ENCODE peak calls at places on chromosome 13, in nine cellular contexts. One of them, this sample, is unnamed.
A peak's percentile ranks its signal among the peaks of the same experiment; 100 is the strongest.

GRCh38 chr13:78875792-78876580 is 217.0 kb upstream of the OBI1 start:
- DNase-seq in aorta: peak; percentile 35
- DNase-seq in esophagus muscularis mucosa: no peak
- DNase-seq in stomach: no peak
- DNase-seq in heart right ventricle: no peak
- DNase-seq in sigmoid colon: no peak
- DNase-seq in mesendoderm: peak; percentile 64
- DNase-seq in A549: no peak
- DNase-seq in thoracic aorta: no peak
- DNase-seq in this sample: no peak

GRCh38 chr13:20721454-20722357 is 18.2 kb downstream of the IL17D start:
- DNase-seq in aorta: peak; percentile 70
- DNase-seq in esophagus muscularis mucosa: no peak
- DNase-seq in stomach: peak; percentile 56
- DNase-seq in heart right ventricle: peak; percentile 64
- DNase-seq in sigmoid colon: no peak
- DNase-seq in mesendoderm: peak; percentile 66
- DNase-seq in A549: no peak
- DNase-seq in thoracic aorta: no peak
- DNase-seq in this sample: no peak

GRCh38 chr13:59671853-59672252 is 491.9 kb downstream of the DIAPH3 start:
- DNase-seq in aorta: no peak
- DNase-seq in esophagus muscularis mucosa: no peak
- DNase-seq in stomach: no peak
- DNase-seq in heart right ventricle: no peak
- DNase-seq in sigmoid colon: no peak
- DNase-seq in mesendoderm: no peak
- DNase-seq in A549: no peak
- DNase-seq in thoracic aorta: no peak
- DNase-seq in this sample: no peak

GRCh38 chr13:59346861-59347470 is 816.8 kb downstream of the DIAPH3 start:
- DNase-seq in aorta: no peak
- DNase-seq in esophagus muscularis mucosa: no peak
- DNase-seq in stomach: no peak
- DNase-seq in heart right ventricle: no peak
- DNase-seq in sigmoid colon: no peak
- DNase-seq in mesendoderm: peak; percentile 50
- DNase-seq in A549: no peak
- DNase-seq in thoracic aorta: no peak
- DNase-seq in this sample: no peak

GRCh38 chr13:67229438-67230242 is 496 bp downstream of the PCDH9 start:
- DNase-seq in aorta: no peak
- DNase-seq in esophagus muscularis mucosa: no peak
- DNase-seq in stomach: no peak
- DNase-seq in heart right ventricle: no peak
- DNase-seq in sigmoid colon: no peak
- DNase-seq in mesendoderm: peak; percentile 25
- DNase-seq in A549: no peak
- DNase-seq in thoracic aorta: no peak
- DNase-seq in this sample: peak; percentile 31

GRCh38 chr13:112928020-112928931 is 40.7 kb upstream of the MCF2L start:
- DNase-seq in aorta: no peak
- DNase-seq in esophagus muscularis mucosa: no peak
- DNase-seq in stomach: no peak
- DNase-seq in heart right ventricle: no peak
- DNase-seq in sigmoid colon: no peak
- DNase-seq in mesendoderm: no peak
- DNase-seq in A549: no peak
- DNase-seq in thoracic aorta: no peak
- DNase-seq in this sample: no peak

GRCh38 chr13:88919970-88920628 is 1248.9 kb downstream of the SLITRK5 start:
- DNase-seq in aorta: no peak
- DNase-seq in esophagus muscularis mucosa: no peak
- DNase-seq in stomach: no peak
- DNase-seq in heart right ventricle: no peak
- DNase-seq in sigmoid colon: no peak
- DNase-seq in mesendoderm: no peak
- DNase-seq in A549: no peak
- DNase-seq in thoracic aorta: no peak
- DNase-seq in this sample: no peak

GRCh38 chr13:82751221-82751620 is 1131.1 kb downstream of the SLITRK1 start:
- DNase-seq in aorta: no peak
- DNase-seq in esophagus muscularis mucosa: no peak
- DNase-seq in stomach: no peak
- DNase-seq in heart right ventricle: no peak
- DNase-seq in sigmoid colon: no peak
- DNase-seq in mesendoderm: no peak
- DNase-seq in A549: no peak
- DNase-seq in thoracic aorta: no peak
- DNase-seq in this sample: no peak

GRCh38 chr13:33798023-33798422 is 19.9 kb upstream of the RFC3 start:
- DNase-seq in aorta: no peak
- DNase-seq in esophagus muscularis mucosa: no peak
- DNase-seq in stomach: no peak
- DNase-seq in heart right ventricle: no peak
- DNase-seq in sigmoid colon: no peak
- DNase-seq in mesendoderm: no peak
- DNase-seq in A549: no peak
- DNase-seq in thoracic aorta: no peak
- DNase-seq in this sample: no peak

GRCh38 chr13:91269237-91269636 is 78.2 kb upstream of the MIR17HG start:
- DNase-seq in aorta: no peak
- DNase-seq in esophagus muscularis mucosa: no peak
- DNase-seq in stomach: no peak
- DNase-seq in heart right ventricle: no peak
- DNase-seq in sigmoid colon: no peak
- DNase-seq in mesendoderm: no peak
- DNase-seq in A549: no peak
- DNase-seq in thoracic aorta: no peak
- DNase-seq in this sample: no peak

GRCh38 chr13:29165840-29166239 is 345.7 kb downstream of the MTUS2 start:
- DNase-seq in aorta: no peak
- DNase-seq in esophagus muscularis mucosa: no peak
- DNase-seq in stomach: no peak
- DNase-seq in heart right ventricle: no peak
- DNase-seq in sigmoid colon: no peak
- DNase-seq in mesendoderm: peak; percentile 6
- DNase-seq in A549: no peak
- DNase-seq in thoracic aorta: no peak
- DNase-seq in this sample: no peak

GRCh38 chr13:113207890-113208423 is 512 bp downstream of the PCID2 start:
- DNase-seq in aorta: peak; percentile 62
- DNase-seq in esophagus muscularis mucosa: no peak
- DNase-seq in stomach: no peak
- DNase-seq in heart right ventricle: no peak
- DNase-seq in sigmoid colon: no peak
- DNase-seq in mesendoderm: peak; percentile 70
- DNase-seq in A549: peak; percentile 28
- DNase-seq in thoracic aorta: no peak
- DNase-seq in this sample: peak; percentile 68

GRCh38 chr13:28318418-28318995 is 176.4 kb downstream of the FLT1 start:
- DNase-seq in aorta: no peak
- DNase-seq in esophagus muscularis mucosa: no peak
- DNase-seq in stomach: no peak
- DNase-seq in heart right ventricle: no peak
- DNase-seq in sigmoid colon: no peak
- DNase-seq in mesendoderm: no peak
- DNase-seq in A549: no peak
- DNase-seq in thoracic aorta: no peak
- DNase-seq in this sample: no peak

DNA sequence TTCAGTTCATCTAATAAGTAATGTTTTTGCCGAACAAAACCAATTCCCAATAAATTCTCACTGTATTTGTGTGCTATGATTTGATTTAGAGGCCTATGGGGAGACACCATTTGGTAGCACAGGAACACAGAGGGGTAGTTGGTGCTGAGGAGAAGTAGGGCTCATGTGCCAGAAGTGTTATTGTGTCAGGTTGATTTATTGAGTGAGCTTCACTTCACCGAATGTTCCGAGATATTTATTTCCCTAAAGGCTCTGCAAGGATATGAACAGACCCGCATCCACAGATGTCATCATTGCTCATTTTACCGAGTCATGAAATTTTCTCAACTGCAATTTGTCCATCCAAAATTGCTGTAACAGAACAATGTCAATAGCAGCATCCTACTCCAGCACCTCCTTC is 69.5 kb downstream of the DACH1 start:
- DNase-seq in aorta: no peak
- DNase-seq in esophagus muscularis mucosa: no peak
- DNase-seq in stomach: no peak
- DNase-seq in heart right ventricle: no peak
- DNase-seq in sigmoid colon: no peak
- DNase-seq in mesendoderm: no peak
- DNase-seq in A549: no peak
- DNase-seq in thoracic aorta: no peak
- DNase-seq in this sample: no peak
- H3K4me3 ChIP-seq in aorta: no peak overlapping the region
- H3K4me3 ChIP-seq in esophagus muscularis mucosa: no peak overlapping the region
- H3K4me3 ChIP-seq in stomach: no peak overlapping the region
- H3K4me3 ChIP-seq in heart right ventricle: no peak overlapping the region
- H3K4me3 ChIP-seq in sigmoid colon: no peak overlapping the region
- H3K4me3 ChIP-seq in mesendoderm: no peak overlapping the region
- H3K4me3 ChIP-seq in A549: no peak overlapping the region
- H3K4me3 ChIP-seq in thoracic aorta: no peak overlapping the region
- H3K4me3 ChIP-seq in this sample: no peak overlapping the region

GRCh38 chr13:50514249-50514648 is 329.2 kb downstream of the DLEU7 start:
- DNase-seq in aorta: no peak
- DNase-seq in esophagus muscularis mucosa: no peak
- DNase-seq in stomach: no peak
- DNase-seq in heart right ventricle: no peak
- DNase-seq in sigmoid colon: no peak
- DNase-seq in mesendoderm: no peak
- DNase-seq in A549: no peak
- DNase-seq in thoracic aorta: no peak
- DNase-seq in this sample: no peak

GRCh38 chr13:50512602-50513527 is 330.6 kb downstream of the DLEU7 start:
- DNase-seq in aorta: peak; percentile 79
- DNase-seq in esophagus muscularis mucosa: no peak
- DNase-seq in stomach: peak; percentile 77
- DNase-seq in heart right ventricle: peak; percentile 67
- DNase-seq in sigmoid colon: peak; percentile 80
- DNase-seq in mesendoderm: no peak
- DNase-seq in A549: no peak
- DNase-seq in thoracic aorta: no peak
- DNase-seq in this sample: no peak

GRCh38 chr13:50513528-50513863 is 330.0 kb downstream of the DLEU7 start:
- DNase-seq in aorta: no peak
- DNase-seq in esophagus muscularis mucosa: no peak
- DNase-seq in stomach: no peak
- DNase-seq in heart right ventricle: no peak
- DNase-seq in sigmoid colon: no peak
- DNase-seq in mesendoderm: no peak
- DNase-seq in A549: no peak
- DNase-seq in thoracic aorta: no peak
- DNase-seq in this sample: no peak

GRCh38 chr13:50509771-50510441 is 333.6 kb downstream of the DLEU7 start:
- DNase-seq in aorta: no peak
- DNase-seq in esophagus muscularis mucosa: no peak
- DNase-seq in stomach: no peak
- DNase-seq in heart right ventricle: no peak
- DNase-seq in sigmoid colon: no peak
- DNase-seq in mesendoderm: peak; percentile 28
- DNase-seq in A549: no peak
- DNase-seq in thoracic aorta: no peak
- DNase-seq in this sample: no peak

GRCh38 chr13:50511877-50512332 is 331.6 kb downstream of the DLEU7 start:
- DNase-seq in aorta: no peak
- DNase-seq in esophagus muscularis mucosa: no peak
- DNase-seq in stomach: no peak
- DNase-seq in heart right ventricle: no peak
- DNase-seq in sigmoid colon: no peak
- DNase-seq in mesendoderm: no peak
- DNase-seq in A549: no peak
- DNase-seq in thoracic aorta: no peak
- DNase-seq in this sample: no peak
- H3K27ac ChIP-seq in aorta: no peak overlapping the region
- H3K27ac ChIP-seq in esophagus muscularis mucosa: peak overlapping the region; percentile 75
- H3K27ac ChIP-seq in stomach: peak overlapping the region; percentile 78
- H3K27ac ChIP-seq in heart right ventricle: peak overlapping the region; percentile 83
- H3K27ac ChIP-seq in sigmoid colon: peak overlapping the region; percentile 81
- H3K27ac ChIP-seq in mesendoderm: no peak overlapping the region
- H3K27ac ChIP-seq in A549: no peak overlapping the region
- H3K27ac ChIP-seq in thoracic aorta: peak overlapping the region; percentile 82
- H3K27ac ChIP-seq in this sample: no peak overlapping the region

DNA sequence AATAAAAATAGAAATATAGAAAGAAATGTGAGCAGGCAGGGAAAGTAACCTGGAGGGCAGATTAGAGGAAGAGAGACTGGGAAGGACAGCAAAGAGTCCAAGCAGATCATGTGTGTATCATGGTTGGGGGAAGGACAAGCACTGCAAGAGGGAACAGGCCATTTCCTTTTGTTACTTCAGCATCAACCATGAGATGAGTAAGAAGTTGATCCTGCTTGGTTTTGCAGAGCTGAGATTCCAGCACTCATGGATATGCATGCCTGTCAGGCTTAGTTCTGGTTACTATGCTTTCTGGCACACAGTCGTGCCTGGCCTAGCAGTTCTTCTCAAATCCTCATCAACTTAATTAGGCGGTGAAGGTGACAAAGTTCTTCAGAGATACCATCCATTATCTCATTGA is 18.1 kb downstream of the NALCN start:
- DNase-seq in aorta: no peak
- DNase-seq in esophagus muscularis mucosa: peak; percentile 64
- DNase-seq in stomach: no peak
- DNase-seq in heart right ventricle: no peak
- DNase-seq in sigmoid colon: no peak
- DNase-seq in mesendoderm: no peak
- DNase-seq in A549: no peak
- DNase-seq in thoracic aorta: no peak
- DNase-seq in this sample: no peak
- H3K4me3 ChIP-seq in aorta: no peak overlapping the region
- H3K4me3 ChIP-seq in esophagus muscularis mucosa: no peak overlapping the region
- H3K4me3 ChIP-seq in stomach: no peak overlapping the region
- H3K4me3 ChIP-seq in heart right ventricle: no peak overlapping the region
- H3K4me3 ChIP-seq in sigmoid colon: no peak overlapping the region
- H3K4me3 ChIP-seq in mesendoderm: no peak overlapping the region
- H3K4me3 ChIP-seq in A549: no peak overlapping the region
- H3K4me3 ChIP-seq in thoracic aorta: no peak overlapping the region
- H3K4me3 ChIP-seq in this sample: no peak overlapping the region

GRCh38 chr13:103157434-103158145 is 91.4 kb upstream of the SLC10A2 start:
- DNase-seq in aorta: no peak
- DNase-seq in esophagus muscularis mucosa: no peak
- DNase-seq in stomach: no peak
- DNase-seq in heart right ventricle: no peak
- DNase-seq in sigmoid colon: no peak
- DNase-seq in mesendoderm: no peak
- DNase-seq in A549: no peak
- DNase-seq in thoracic aorta: no peak
- DNase-seq in this sample: no peak

GRCh38 chr13:103161476-103161875 is 95.3 kb upstream of the SLC10A2 start:
- DNase-seq in aorta: no peak
- DNase-seq in esophagus muscularis mucosa: no peak
- DNase-seq in stomach: no peak
- DNase-seq in heart right ventricle: no peak
- DNase-seq in sigmoid colon: no peak
- DNase-seq in mesendoderm: no peak
- DNase-seq in A549: no peak
- DNase-seq in thoracic aorta: no peak
- DNase-seq in this sample: no peak

GRCh38 chr13:103157034-103157433 is 90.8 kb upstream of the SLC10A2 start:
- DNase-seq in aorta: no peak
- DNase-seq in esophagus muscularis mucosa: no peak
- DNase-seq in stomach: no peak
- DNase-seq in heart right ventricle: no peak
- DNase-seq in sigmoid colon: no peak
- DNase-seq in mesendoderm: no peak
- DNase-seq in A549: no peak
- DNase-seq in thoracic aorta: no peak
- DNase-seq in this sample: no peak

GRCh38 chr13:103156346-103156998 is 90.3 kb upstream of the SLC10A2 start:
- DNase-seq in aorta: no peak
- DNase-seq in esophagus muscularis mucosa: no peak
- DNase-seq in stomach: no peak
- DNase-seq in heart right ventricle: no peak
- DNase-seq in sigmoid colon: no peak
- DNase-seq in mesendoderm: no peak
- DNase-seq in A549: no peak
- DNase-seq in thoracic aorta: no peak
- DNase-seq in this sample: no peak
- H3K27ac ChIP-seq in aorta: no peak overlapping the region
- H3K27ac ChIP-seq in esophagus muscularis mucosa: no peak overlapping the region
- H3K27ac ChIP-seq in stomach: no peak overlapping the region
- H3K27ac ChIP-seq in heart right ventricle: no peak overlapping the region
- H3K27ac ChIP-seq in sigmoid colon: no peak overlapping the region
- H3K27ac ChIP-seq in mesendoderm: no peak overlapping the region
- H3K27ac ChIP-seq in A549: no peak overlapping the region
- H3K27ac ChIP-seq in thoracic aorta: no peak overlapping the region
- H3K27ac ChIP-seq in this sample: no peak overlapping the region